ENCODE peak calls at places on chromosomes 7 and 10, in eight cellular contexts. T, P, A, S, U, W, O and Z are unnamed samples.

GRCh38 chr10:72800000-72800740 is 93.4 kb upstream of the OIT3 start:
- DNase-seq in W (no peak), U (no peak), A (no peak), O (no peak), P (peak), S (no peak), T (peak), Z (peak)

GRCh38 chr10:116753759-116754158 is 11.4 kb upstream of the HSPA12A start:
- DNase-seq in S (peak), W (no peak), P (peak), U (no peak), A (no peak), T (no peak), O (no peak), Z (no peak)

GRCh38 chr7:117259626-117260025 is 63.2 kb downstream of the WNT2 start:
- DNase-seq in T (no peak), S (no peak), U (no peak), P (peak), A (no peak), O (no peak), W (no peak), Z (peak)

GRCh38 chr7:151140826-151141225 is 26.7 kb downstream of the GBX1 start:
- DNase-seq in O (no peak), T (no peak), U (no peak), S (no peak), A (no peak), P (no peak), W (no peak), Z (no peak)

GRCh38 chr10:23063387-23064287 is 31.7 kb upstream of the MSRB2 start:
- DNase-seq in U (no peak), W (no peak), O (no peak), T (no peak), P (peak), A (no peak), S (peak), Z (no peak)

GRCh38 chr7:2045559-2046405 is 187.0 kb downstream of the MAD1L1 start:
- DNase-seq in O (no peak), T (no peak), A (no peak), P (no peak), W (no peak), S (no peak), U (peak), Z (no peak)

GRCh38 chr7:151800861-151801260 is 76.1 kb downstream of the PRKAG2 start:
- DNase-seq in P (no peak), W (no peak), U (peak), T (no peak), A (no peak), O (no peak), S (no peak), Z (no peak)

GRCh38 chr7:145643981-145644380 is 472.6 kb upstream of the CNTNAP2 start:
- DNase-seq in S (no peak), A (no peak), P (no peak), W (no peak), U (no peak), O (no peak), T (no peak), Z (no peak)

GRCh38 chr10:109987413-109987812 is 20.4 kb upstream of the ADD3 start:
- DNase-seq in A (no peak), T (no peak), O (no peak), S (peak), U (no peak), P (peak), W (no peak), Z (peak)

GRCh38 chr10:115659616-115660015 is 566.5 kb downstream of the ATRNL1 start:
- DNase-seq in U (no peak), T (no peak), P (no peak), A (no peak), W (no peak), S (peak), O (no peak), Z (no peak)

GRCh38 chr10:126423779-126424491 is 35.7 kb upstream of the ADAM12 start:
- DNase-seq in S (no peak), O (no peak), U (no peak), P (no peak), A (no peak), T (peak), W (no peak), Z (no peak)

GRCh38 chr7:15068324-15068723 is 165.8 kb upstream of the DGKB start:
- DNase-seq in T (no peak), U (no peak), O (no peak), S (no peak), A (no peak), W (no peak), P (no peak), Z (no peak)

GRCh38 chr7:113799896-113800295 is 118.9 kb downstream of the PPP1R3A start:
- DNase-seq in S (no peak), W (peak), O (no peak), A (no peak), T (peak), U (no peak), P (no peak), Z (no peak)

GRCh38 chr7:22696672-22697071 is 30.3 kb upstream of the IL6 start:
- DNase-seq in S (peak), U (no peak), T (no peak), O (no peak), P (peak), A (no peak), W (no peak), Z (peak)

GRCh38 chr10:103772096-103772845 is 83.1 kb downstream of the SH3PXD2A start:
- DNase-seq in S (peak), O (peak), A (peak), U (peak), T (peak), W (peak), P (peak), Z (peak)

GRCh38 chr10:3820255-3820654 is 35.2 kb upstream of the KLF6 start:
- DNase-seq in S (no peak), T (no peak), W (no peak), A (no peak), U (no peak), O (no peak), P (no peak), Z (peak)

DNA sequence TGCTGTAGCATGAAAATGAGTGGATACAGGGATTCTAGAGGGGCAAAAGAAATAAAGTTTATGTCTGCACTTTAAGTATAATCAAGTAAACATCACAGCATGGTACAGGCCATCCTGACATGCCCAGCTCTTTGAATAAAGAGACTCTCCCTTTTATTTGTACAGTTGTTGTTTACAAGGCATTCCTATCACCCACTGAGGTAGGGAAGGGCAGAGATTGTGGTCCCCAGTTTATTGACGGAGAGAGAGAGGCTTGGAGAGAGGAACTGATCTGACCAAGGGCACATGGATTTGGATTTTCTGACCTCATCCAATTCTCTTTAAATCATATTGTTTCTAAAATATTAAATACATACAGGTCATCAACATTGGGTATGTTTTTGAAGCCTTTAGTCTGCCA is 53.9 kb downstream of the TACC2 start:
- DNase-seq in W (no peak), T (no peak), O (no peak), S (no peak), A (no peak), P (no peak), U (no peak), Z (no peak)
- H3K27ac ChIP-seq in W (no peak), T (no peak), O (no peak), S (no peak), A (no peak), P (no peak), U (no peak), Z (no peak)

GRCh38 chr10:82267014-82267413 is 392.0 kb downstream of the NRG3 start:
- DNase-seq in S (no peak), P (no peak), W (no peak), A (no peak), U (no peak), T (no peak), O (no peak), Z (no peak)

GRCh38 chr10:82267465-82267864 is 392.5 kb downstream of the NRG3 start:
- DNase-seq in T (no peak), P (no peak), S (no peak), A (no peak), O (no peak), W (no peak), U (no peak), Z (no peak)

GRCh38 chr10:82267960-82268359 is 393.0 kb downstream of the NRG3 start:
- DNase-seq in A (no peak), T (no peak), U (no peak), S (no peak), P (no peak), O (no peak), W (no peak), Z (no peak)

GRCh38 chr10:82266438-82266837 is 391.4 kb downstream of the NRG3 start:
- DNase-seq in P (no peak), O (no peak), U (no peak), A (no peak), S (peak), W (no peak), T (no peak), Z (no peak)
- H3K27ac ChIP-seq in P (no peak), O (no peak), U (no peak), A (no peak), S (no peak), W (no peak), T (no peak), Z (no peak)

GRCh38 chr7:131013716-131014115 is 279.7 kb upstream of the KLF14 start:
- DNase-seq in P (no peak), S (no peak), A (no peak), T (no peak), W (no peak), U (no peak), O (no peak), Z (no peak)
- H3K27ac ChIP-seq in P (no peak), S (no peak), A (no peak), T (no peak), W (no peak), U (no peak), O (peak), Z (no peak)

GRCh38 chr10:102672822-102673200 is 28.5 kb downstream of the TRIM8 start:
- DNase-seq in O (no peak), S (no peak), U (no peak), W (no peak), P (no peak), A (no peak), T (no peak), Z (no peak)

GRCh38 chr10:102674566-102674965 is 30.3 kb downstream of the TRIM8 start:
- DNase-seq in P (no peak), U (no peak), S (no peak), T (no peak), W (no peak), A (no peak), O (no peak), Z (no peak)

GRCh38 chr10:102675151-102675886 is 31.0 kb downstream of the TRIM8 start:
- DNase-seq in W (no peak), U (no peak), P (no peak), A (no peak), S (peak), O (no peak), T (no peak), Z (no peak)

GRCh38 chr10:102673961-102674511 is 29.8 kb downstream of the TRIM8 start:
- DNase-seq in O (no peak), W (peak), T (no peak), S (peak), U (peak), A (peak), P (peak), Z (peak)

DNA sequence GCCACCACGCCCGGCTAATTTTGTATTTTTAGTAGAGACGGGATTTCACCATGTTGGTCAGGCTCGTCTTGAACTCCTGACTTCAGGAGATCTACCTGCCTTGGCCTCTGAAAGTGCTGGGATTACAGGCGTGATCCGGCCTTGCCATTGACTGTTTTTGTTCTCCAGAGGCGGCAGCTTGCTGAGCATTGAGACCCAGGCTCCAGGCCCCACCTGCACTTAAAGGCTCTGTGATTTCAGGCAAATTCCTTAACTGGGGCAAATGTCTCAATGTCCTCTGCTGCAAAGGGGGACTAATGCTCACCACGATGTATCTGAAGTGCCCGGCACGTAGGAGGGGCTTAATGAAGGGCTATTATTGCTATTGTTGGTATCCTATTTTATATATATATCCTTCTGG is 29.0 kb downstream of the TRIM8 start:
- DNase-seq in U (no peak), S (no peak), A (no peak), P (no peak), W (no peak), O (no peak), T (no peak), Z (no peak)
- H3K27ac ChIP-seq in U (peak), S (no peak), A (peak), P (peak), W (peak), O (no peak), T (no peak), Z (no peak)

GRCh38 chr7:74674166-74674565 is 16.6 kb downstream of the GTF2I start:
- DNase-seq in S (no peak), T (no peak), O (no peak), U (no peak), P (no peak), A (no peak), W (no peak), Z (no peak)
- H3K27ac ChIP-seq in S (no peak), T (no peak), O (no peak), U (no peak), P (no peak), A (no peak), W (no peak), Z (no peak)

GRCh38 chr10:17665742-17666141 is 21.8 kb downstream of the STAM start:
- DNase-seq in P (peak), O (no peak), U (no peak), A (peak), S (peak), W (peak), T (no peak), Z (peak)
- H3K27ac ChIP-seq in P (peak), O (no peak), U (peak), A (peak), S (peak), W (no peak), T (no peak), Z (peak)

DNA sequence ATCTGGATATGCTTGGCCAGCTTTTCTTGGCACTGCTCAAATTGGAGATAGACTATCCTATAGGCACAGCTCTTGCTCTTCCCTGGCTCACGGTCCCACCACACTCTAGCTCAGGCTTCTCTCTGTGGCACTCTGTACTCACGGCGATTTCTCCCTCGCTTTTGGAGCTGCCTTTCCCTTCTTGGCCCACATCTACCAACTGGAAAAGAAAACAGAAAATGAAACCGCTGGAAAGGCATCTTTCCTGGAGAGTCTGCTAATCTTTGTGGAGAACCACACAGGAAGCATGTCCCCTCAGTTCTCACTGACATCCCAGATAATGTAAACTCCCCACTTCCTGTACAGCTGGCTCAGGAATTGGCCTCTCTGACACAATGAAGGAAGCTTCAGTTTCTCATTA is 210.0 kb downstream of the JCAD start:
- DNase-seq in A (no peak), O (no peak), P (peak), S (peak), W (no peak), T (no peak), U (no peak), Z (peak)
- H3K27ac ChIP-seq in A (no peak), O (no peak), P (peak), S (peak), W (no peak), T (peak), U (peak), Z (peak)

GRCh38 chr10:90650858-90651257 is 207.0 kb downstream of the HTR7 start:
- DNase-seq in T (no peak), A (no peak), O (no peak), P (no peak), U (no peak), S (no peak), W (no peak), Z (no peak)

DNA sequence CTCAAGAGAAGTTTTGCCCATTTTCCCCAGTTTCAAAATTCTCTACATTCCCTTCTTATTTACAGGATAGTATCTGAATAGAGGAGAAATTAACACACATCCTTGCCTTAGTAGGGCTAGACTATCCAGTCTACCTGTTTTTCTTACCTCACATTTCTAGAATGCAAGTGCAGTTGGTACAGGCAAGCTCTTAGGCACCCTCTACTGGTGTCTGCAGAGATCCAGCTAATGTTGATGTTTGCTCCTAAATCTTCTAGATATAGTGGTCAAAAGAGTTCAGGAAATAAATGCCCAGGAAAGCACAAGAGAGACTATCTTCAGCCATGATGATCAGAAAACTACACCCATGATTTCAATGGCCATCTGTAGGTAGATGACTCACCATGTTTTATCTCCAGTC is 205.3 kb downstream of the HTR7 start:
- DNase-seq in W (peak), T (no peak), O (peak), S (peak), A (no peak), P (peak), U (no peak), Z (no peak)
- H3K27ac ChIP-seq in W (no peak), T (no peak), O (no peak), S (no peak), A (no peak), P (no peak), U (no peak), Z (no peak)